ENCODE peak calls at places on chromosome 14, in ten cellular contexts. N is K562, Z is Caco-2, R is AG04450, L is tibial nerve, J is BE2C, B is endothelial cell of umbilical vein, P is transverse colon, A is left ventricle myocardium inferior, X is fibroblast of lung. O is an unnamed sample.

GRCh38 chr14:68459480-68460136 is 333.3 kb downstream of the ZFP36L1 start:
- DNase-seq in J (no peak), N (no peak), R (no peak), X (no peak), Z (no peak), B (no peak), L (no peak), P (no peak), A (no peak), O (no peak)

GRCh38 chr14:68278568-68279436 is 459.2 kb downstream of the RAD51B start:
- DNase-seq in J (no peak), L (no peak), X (peak; percentile 85), Z (no peak), B (no peak), R (no peak), P (no peak), N (peak; percentile 12), A (no peak), O (no peak)

GRCh38 chr14:90626550-90626949 is 189.7 kb downstream of the TTC7B start:
- DNase-seq in P (peak; percentile 24), L (no peak), X (peak; percentile 23), Z (no peak), N (no peak), R (no peak), B (no peak), A (no peak), J (no peak), O (no peak)

GRCh38 chr14:52706286-52706685 is 714 bp upstream of the PSMC6 start:
- DNase-seq in B (peak; percentile 50), R (no peak), N (peak; percentile 31), J (no peak), P (no peak), L (no peak), X (peak; percentile 23), A (no peak), Z (no peak), O (no peak)

GRCh38 chr14:40003773-40004172 is 571.5 kb upstream of the FBXO33 start:
- DNase-seq in Z (no peak), X (no peak), L (no peak), J (no peak), N (no peak), P (no peak), B (no peak), A (no peak), R (no peak), O (no peak)

GRCh38 chr14:67602995-67603545 is 3.0 kb upstream of the PIGH start:
- DNase-seq in X (no peak), J (no peak), R (no peak), Z (no peak), A (no peak), L (no peak), N (no peak), P (no peak), B (no peak), O (no peak)

GRCh38 chr14:80955434-80955939 is at the start of gene TSHR:
- DNase-seq in J (no peak), B (no peak), N (peak; percentile 4), P (no peak), X (peak; percentile 14), A (no peak), R (no peak), Z (no peak), L (no peak), O (no peak)

GRCh38 chr14:33682746-33683145 is 268.1 kb downstream of the EGLN3 start:
- DNase-seq in X (peak; percentile 96), L (peak; percentile 61), Z (no peak), P (peak; percentile 9), A (peak; percentile 63), B (no peak), J (no peak), R (peak; percentile 6), N (no peak), O (no peak)

GRCh38 chr14:77904218-77904617 is 104.3 kb downstream of the ADCK1 start:
- DNase-seq in X (no peak), R (no peak), Z (no peak), N (no peak), A (no peak), P (no peak), J (no peak), L (no peak), B (no peak), O (no peak)

GRCh38 chr14:79011920-79012204 is 841.7 kb downstream of the NRXN3 start:
- DNase-seq in R (no peak), Z (no peak), B (no peak), L (no peak), N (no peak), X (peak; percentile 60), A (no peak), J (no peak), P (no peak), O (no peak)

GRCh38 chr14:104717137-104717536 is 6.9 kb upstream of the ADSS1 start:
- DNase-seq in R (no peak), P (no peak), B (no peak), L (no peak), N (no peak), X (no peak), Z (no peak), A (no peak), J (no peak), O (no peak)
- H3K9me3 ChIP-seq in R (no peaks in the 10 kb centered on the region), P (no peaks in the 10 kb centered on the region), B (no peaks in the 10 kb centered on the region), L (no peaks in the 10 kb centered on the region), N (no peaks in the 10 kb centered on the region), X (no peaks in the 10 kb centered on the region), Z (no peaks in the 10 kb centered on the region), A (no peaks in the 10 kb centered on the region), J (no peaks in the 10 kb centered on the region), O (no peaks in the 10 kb centered on the region)

GRCh38 chr14:70257526-70257925 is 68.8 kb upstream of the SLC8A3 start:
- DNase-seq in L (no peak), B (no peak), X (no peak), R (no peak), N (peak; percentile 50), A (no peak), P (peak; percentile 21), J (no peak), Z (no peak), O (peak; percentile 36)
- TF ChIP-seq CTCF in L (no peak), B (peak; percentile 17), X (no peak), R (no peak), N (peak; percentile 64), A (no peak), P (peak; percentile 32), J (peak; percentile 44), Z (no peak), O (no peak)

GRCh38 chr14:104246401-104247335 is 108.3 kb downstream of the KIF26A start:
- DNase-seq in P (no peak), R (no peak), B (no peak), L (no peak), Z (no peak), A (no peak), X (no peak), N (no peak), J (peak; percentile 8), O (no peak)
- H3K9me3 ChIP-seq in P (peaks cover 4% of the 10 kb centered on the region), R (peaks cover 66% of the 10 kb centered on the region), B (no peaks in the 10 kb centered on the region), L (no peaks in the 10 kb centered on the region), Z (peaks cover 2% of the 10 kb centered on the region), A (peaks cover 31% of the 10 kb centered on the region), X (no peaks in the 10 kb centered on the region), N (no peaks in the 10 kb centered on the region), J (peaks cover 12% of the 10 kb centered on the region), O (no peaks in the 10 kb centered on the region)

GRCh38 chr14:72824051-72824450 is 69.8 kb downstream of the DPF3 start:
- DNase-seq in N (no peak), Z (no peak), B (no peak), P (no peak), R (no peak), X (peak; percentile 38), L (no peak), A (no peak), J (no peak), O (no peak)

GRCh38 chr14:72822946-72823611 is 70.8 kb downstream of the DPF3 start:
- DNase-seq in P (no peak), L (no peak), R (no peak), N (peak; percentile 56), A (peak; percentile 58), B (no peak), Z (no peak), X (peak; percentile 2), J (peak; percentile 91), O (no peak)

GRCh38 chr14:72816287-72816686 is 77.6 kb downstream of the DPF3 start:
- DNase-seq in L (no peak), A (no peak), R (no peak), N (no peak), Z (no peak), J (no peak), P (no peak), B (no peak), X (no peak), O (no peak)

GRCh38 chr14:72815459-72815858 is 78.4 kb downstream of the DPF3 start:
- DNase-seq in P (no peak), N (no peak), Z (no peak), A (no peak), J (no peak), L (no peak), X (no peak), B (no peak), R (no peak), O (no peak)

GRCh38 chr14:72818998-72819397 is 74.9 kb downstream of the DPF3 start:
- DNase-seq in N (no peak), B (no peak), J (no peak), P (no peak), X (no peak), L (no peak), R (no peak), A (no peak), Z (no peak), O (no peak)
- TF ChIP-seq CTCF in N (peak; percentile 19), B (no peak), J (no peak), P (no peak), X (no peak), L (no peak), R (no peak), A (no peak), Z (no peak), O (no peak)